ENCODE peak calls at places on chromosomes 12 and 14, in six cellular contexts. K is suprapubic skin, P is adrenal gland, I is lung, X is nephron progenitor cell, S is GM10248. R is an unnamed sample.

GRCh38 chr12:18145924-18146323 is 55.9 kb upstream of the RERGL start:
- DNase-seq in K (no peak), P (no peak), I (no peak), X (no peak), S (no peak), R (no peak)

GRCh38 chr12:112130461-112130998 is 5.2 kb downstream of the TRAFD1 start:
- DNase-seq in K (no peak), P (no peak), I (no peak), X (no peak), S (peak), R (no peak)

GRCh38 chr14:84442481-84442880 is 1087.5 kb upstream of the FLRT2 start:
- DNase-seq in K (no peak), P (no peak), I (no peak), X (no peak), S (no peak), R (no peak)

GRCh38 chr12:81610955-81611889 is 147.9 kb downstream of the PPFIA2 start:
- DNase-seq in K (no peak), P (no peak), I (no peak), X (no peak), S (no peak), R (no peak)

GRCh38 chr12:128091931-128092330 is 175.0 kb upstream of the TMEM132C start:
- DNase-seq in K (no peak), P (no peak), I (no peak), X (no peak), S (no peak), R (no peak)

GRCh38 chr14:65296876-65297275 is 115.7 kb upstream of the FUT8 start:
- DNase-seq in K (no peak), P (no peak), I (no peak), X (no peak), S (no peak), R (no peak)

GRCh38 chr12:53939141-53940108 is 794 bp downstream of the HOXC13 start:
- DNase-seq in K (no peak), P (peak), I (no peak), X (peak), S (no peak), R (no peak)

GRCh38 chr12:123126294-123127144 is 24.4 kb downstream of the PITPNM2 start:
- DNase-seq in K (no peak), P (peak), I (no peak), X (no peak), S (no peak), R (no peak)

GRCh38 chr14:50967104-50967503 is 22.8 kb upstream of the PYGL start:
- DNase-seq in K (no peak), P (no peak), I (no peak), X (no peak), S (no peak), R (no peak)

GRCh38 chr12:68786929-68787328 is 21.0 kb upstream of the MDM2 start:
- DNase-seq in K (no peak), P (no peak), I (no peak), X (no peak), S (no peak), R (no peak)

GRCh38 chr12:90253674-90254181 is 545.1 kb upstream of the ATP2B1 start:
- DNase-seq in K (peak), P (peak), I (peak), X (peak), S (peak), R (no peak)

GRCh38 chr12:108532061-108532848 is 17.2 kb downstream of the FICD start:
- DNase-seq in K (no peak), P (no peak), I (no peak), X (peak), S (no peak), R (no peak)

GRCh38 chr14:66247662-66248061 is 238.5 kb upstream of the CCDC196 start:
- DNase-seq in K (no peak), P (no peak), I (no peak), X (no peak), S (no peak), R (no peak)

GRCh38 chr14:71463807-71464206 is 468.4 kb upstream of the RGS6 start:
- DNase-seq in K (no peak), P (no peak), I (no peak), X (no peak), S (no peak), R (no peak)

GRCh38 chr14:65261425-65261920 is 151.1 kb upstream of the FUT8 start:
- DNase-seq in K (no peak), P (no peak), I (no peak), X (no peak), S (no peak), R (no peak)

GRCh38 chr12:131000000-131000486 is 46.3 kb downstream of the ADGRD1 start:
- DNase-seq in K (no peak), P (no peak), I (no peak), X (no peak), S (no peak), R (no peak)

GRCh38 chr12:17235996-17236395 is 630.0 kb upstream of the LMO3 start:
- DNase-seq in K (no peak), P (no peak), I (no peak), X (no peak), S (no peak), R (no peak)

GRCh38 chr12:91183565-91183964 is 948 bp upstream of the DCN start:
- DNase-seq in K (no peak), P (no peak), I (no peak), X (no peak), S (no peak), R (no peak)

DNA sequence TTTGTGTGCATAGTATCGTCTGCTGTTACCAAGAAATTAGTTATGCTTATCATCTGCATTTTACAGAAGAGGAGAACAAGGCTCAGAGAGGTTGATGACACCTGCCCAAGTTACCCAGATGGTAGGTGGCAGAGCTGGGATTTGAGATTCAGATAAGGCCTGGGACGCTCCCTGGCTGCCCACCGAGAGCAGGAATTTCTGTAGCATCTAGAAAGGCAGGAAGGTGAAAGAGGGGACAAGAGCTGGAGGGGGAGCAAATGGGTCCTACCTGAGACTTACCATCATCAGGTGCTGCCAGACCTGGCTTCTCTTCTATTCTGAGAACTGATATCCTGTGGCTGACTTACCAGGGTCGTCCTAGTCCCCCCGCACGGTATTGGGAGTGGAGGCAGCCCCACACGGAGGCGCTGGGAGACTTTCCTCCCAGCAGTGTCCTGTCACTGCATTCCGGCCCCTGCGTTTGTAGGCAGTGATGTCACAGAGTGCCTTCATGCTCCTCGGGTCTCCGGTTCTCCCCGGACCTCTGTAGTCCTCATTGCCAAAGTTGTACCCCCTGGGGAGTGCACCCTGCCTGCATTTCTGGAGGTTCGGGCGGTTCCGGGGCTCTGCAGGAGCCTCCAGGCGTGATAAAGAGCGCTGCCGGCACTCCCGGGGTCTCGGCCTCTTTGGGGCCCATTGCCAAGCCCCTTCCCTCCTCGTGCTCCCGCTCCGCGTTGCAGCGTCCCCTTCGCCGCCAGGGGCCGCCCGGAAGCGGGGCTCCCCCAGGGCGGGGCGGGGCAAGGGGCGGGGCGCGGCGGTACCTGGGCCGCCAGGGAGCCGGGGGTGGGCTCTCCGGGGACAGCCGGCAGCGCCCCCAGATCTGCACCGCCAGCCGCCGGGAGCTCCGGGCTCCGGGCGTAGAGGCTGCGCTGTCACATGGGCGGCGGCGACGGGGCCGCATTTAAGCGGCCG is at the start of gene CABP1:
- DNase-seq in K (no peak), P (no peak), I (no peak), X (peak), S (peak), R (no peak)
- TF ChIP-seq CTCF in K (no peak), P (peak), I (no peak), X (peak), S (peak), R (peak)

DNA sequence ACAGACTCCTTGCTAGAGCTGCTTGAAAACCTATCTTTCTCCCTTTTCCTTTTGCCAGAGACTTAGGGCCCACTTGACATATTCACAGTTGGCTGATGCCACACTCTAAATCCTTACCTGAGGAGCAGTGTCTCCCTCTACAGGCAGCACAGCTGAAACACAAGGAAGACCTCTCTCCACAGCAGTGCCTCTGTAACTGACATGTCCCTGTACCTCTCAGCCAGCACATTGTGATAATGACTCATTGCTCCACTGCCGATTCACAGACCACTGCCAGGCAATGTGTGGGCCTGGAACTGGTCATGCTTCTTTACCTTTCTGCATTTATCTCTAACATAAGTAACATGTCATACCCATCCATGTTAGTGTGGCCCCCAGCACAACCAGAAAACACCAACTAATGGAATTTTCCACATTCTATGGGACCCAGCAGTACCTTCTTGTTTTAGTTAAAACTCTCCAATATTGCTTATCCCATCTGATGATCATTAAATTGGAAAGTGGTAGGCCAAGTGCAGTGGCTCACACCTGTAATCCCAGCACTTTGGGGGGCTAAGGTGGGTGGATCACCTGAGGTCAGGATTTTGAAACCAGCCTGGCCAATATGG is 56.5 kb downstream of the GTF2A1 start:
- DNase-seq in K (no peak), P (peak), I (peak), X (peak), S (peak), R (peak)
- TF ChIP-seq CTCF in K (peak), P (peak), I (peak), X (peak), S (peak), R (no peak)

DNA sequence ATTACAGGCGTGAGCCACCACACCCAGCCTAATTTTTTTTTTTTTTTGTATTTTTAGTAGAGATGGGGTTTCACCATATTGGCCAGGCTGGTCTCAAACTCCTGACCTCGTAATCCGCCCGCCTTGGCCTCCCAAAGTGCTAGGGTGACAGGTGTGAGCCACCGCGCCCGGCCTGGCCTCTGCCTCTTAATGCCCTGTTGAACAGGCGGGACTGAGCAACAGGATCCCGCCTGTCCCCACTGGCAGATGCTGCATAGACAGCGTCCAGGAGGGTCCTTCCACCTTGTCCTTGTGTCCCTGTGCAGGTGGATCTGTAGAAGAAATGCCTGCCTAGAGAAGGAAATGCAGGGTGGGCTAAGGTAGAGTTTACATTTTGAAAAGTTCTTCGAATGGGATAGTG is 5.7 kb downstream of the PGAM5 start:
- DNase-seq in K (no peak), P (no peak), I (no peak), X (no peak), S (no peak), R (no peak)
- TF ChIP-seq CTCF in K (no peak), P (no peak), I (no peak), X (no peak), S (no peak), R (no peak)

GRCh38 chr14:104731249-104731924 is 7.4 kb downstream of the ADSS1 start:
- DNase-seq in K (no peak), P (no peak), I (no peak), X (no peak), S (no peak), R (no peak)
- TF ChIP-seq CTCF in K (no peak), P (peak), I (no peak), X (no peak), S (peak), R (no peak)

DNA sequence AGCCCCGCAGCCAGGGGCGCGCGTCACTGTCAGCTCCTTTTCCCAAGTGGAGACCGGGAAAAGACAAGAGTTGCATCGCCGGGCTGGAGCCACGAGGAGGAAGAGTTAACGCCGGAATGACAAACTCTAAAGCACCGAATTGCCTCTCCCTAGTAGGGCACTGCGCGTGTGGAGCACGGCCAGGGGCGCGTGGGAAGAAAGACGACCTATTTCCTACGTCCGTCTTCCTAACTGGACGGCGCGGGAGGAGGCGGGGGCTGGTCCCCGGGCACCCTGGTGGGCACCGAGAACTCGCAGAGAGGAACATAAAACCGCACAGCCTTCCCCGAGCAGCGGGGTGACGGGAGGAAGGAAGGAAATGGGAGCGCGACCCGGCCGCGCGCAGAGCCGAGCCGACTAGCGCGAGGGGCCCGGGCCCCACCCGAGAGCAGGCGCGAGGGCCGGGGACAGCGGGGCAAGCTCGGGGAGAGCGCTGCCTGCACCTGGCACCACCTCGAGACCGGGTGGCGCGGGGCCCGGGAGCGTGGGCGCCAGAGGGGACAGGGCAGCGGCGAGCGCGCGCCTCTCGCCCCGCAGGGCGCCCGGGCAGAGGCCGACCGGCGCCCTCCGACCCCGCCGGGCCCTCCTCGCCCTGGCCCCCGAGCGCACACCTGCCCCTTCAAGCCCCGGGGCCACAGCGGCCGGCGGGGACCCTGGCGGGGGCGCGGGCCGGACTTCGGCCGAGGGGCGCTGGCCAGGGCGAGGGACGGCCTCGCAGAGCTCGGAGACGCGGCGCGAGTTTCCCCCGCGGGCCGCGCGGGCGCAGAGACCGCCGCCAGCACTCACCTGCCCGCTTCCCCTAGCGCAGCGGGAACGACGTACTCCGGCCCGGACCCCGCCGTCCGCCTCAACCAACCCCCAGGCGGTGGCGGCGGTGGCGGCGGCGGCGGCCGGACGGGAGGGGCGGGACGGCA is 480 bp downstream of the SETD3 start:
- DNase-seq in K (peak), P (peak), I (peak), X (peak), S (peak), R (peak)
- TF ChIP-seq CTCF in K (no peak), P (peak), I (no peak), X (no peak), S (no peak), R (no peak)

DNA sequence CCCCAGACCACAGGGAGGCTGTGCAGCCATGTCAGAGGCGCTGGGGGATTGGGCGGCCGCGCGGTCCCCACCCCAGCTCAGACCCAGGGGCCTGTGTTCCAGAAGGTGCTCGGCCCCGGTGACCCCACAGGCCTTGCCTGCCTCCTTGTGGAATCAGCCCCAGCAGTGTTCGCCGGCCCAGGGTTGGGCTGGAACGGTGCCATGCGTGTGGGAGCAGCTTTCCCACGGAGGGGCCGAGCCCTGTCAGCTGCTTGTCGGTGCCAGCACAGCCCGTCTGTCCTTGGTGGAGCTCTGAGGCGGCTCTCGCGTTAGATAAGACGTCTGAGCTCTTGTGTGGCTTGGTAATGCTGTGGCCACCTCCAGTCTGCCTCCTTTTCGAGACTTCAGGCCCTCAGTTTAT is 8.5 kb downstream of the ZFYVE21 start:
- DNase-seq in K (no peak), P (peak), I (no peak), X (no peak), S (no peak), R (peak)
- TF ChIP-seq CTCF in K (no peak), P (peak), I (no peak), X (no peak), S (no peak), R (no peak)